ENCODE peak calls at places on chromosomes 2 and 18, in six cellular contexts. One of them, this sample, is unnamed.
A peak's percentile ranks its signal among the peaks of the same experiment; 100 is the strongest.

GRCh38 chr2:38634684-38635083 is 31.2 kb upstream of the GALM start:
- DNase-seq in mesenchymal stem cell: no peak
- DNase-seq in iris pigment epithelial cell: no peak
- DNase-seq in bronchial epithelial cell: no peak
- DNase-seq in NCI-H524: no peak
- DNase-seq in progenitor cell of endocrine pancreas: no peak
- DNase-seq in this sample: no peak

GRCh38 chr2:196925768-196926561 is 542 bp downstream of the PGAP1 start:
- DNase-seq in mesenchymal stem cell: peak; percentile 58
- DNase-seq in iris pigment epithelial cell: peak; percentile 24
- DNase-seq in bronchial epithelial cell: peak; percentile 84
- DNase-seq in NCI-H524: peak; percentile 46
- DNase-seq in progenitor cell of endocrine pancreas: peak; percentile 13
- DNase-seq in this sample: no peak

GRCh38 chr2:3181416-3182010 is 196.1 kb downstream of the EIPR1 start:
- DNase-seq in mesenchymal stem cell: no peak
- DNase-seq in iris pigment epithelial cell: no peak
- DNase-seq in bronchial epithelial cell: no peak
- DNase-seq in NCI-H524: no peak
- DNase-seq in progenitor cell of endocrine pancreas: no peak
- DNase-seq in this sample: no peak

GRCh38 chr2:105102001-105102400 is 64.1 kb downstream of the MRPS9 start:
- DNase-seq in mesenchymal stem cell: no peak
- DNase-seq in iris pigment epithelial cell: no peak
- DNase-seq in bronchial epithelial cell: no peak
- DNase-seq in NCI-H524: peak; percentile 73
- DNase-seq in progenitor cell of endocrine pancreas: no peak
- DNase-seq in this sample: no peak

GRCh38 chr2:96760986-96761832 is 507 bp downstream of the CNNM4 start:
- DNase-seq in mesenchymal stem cell: peak; percentile 21
- DNase-seq in iris pigment epithelial cell: no peak
- DNase-seq in bronchial epithelial cell: no peak
- DNase-seq in NCI-H524: no peak
- DNase-seq in progenitor cell of endocrine pancreas: no peak
- DNase-seq in this sample: no peak

GRCh38 chr2:216677439-216678097 is 17.8 kb downstream of the IGFBP5 start:
- DNase-seq in mesenchymal stem cell: no peak
- DNase-seq in iris pigment epithelial cell: no peak
- DNase-seq in bronchial epithelial cell: peak; percentile 65
- DNase-seq in NCI-H524: no peak
- DNase-seq in progenitor cell of endocrine pancreas: no peak
- DNase-seq in this sample: no peak

GRCh38 chr18:9594782-9595181 is 19.6 kb downstream of the PPP4R1 start:
- DNase-seq in mesenchymal stem cell: peak; percentile 42
- DNase-seq in iris pigment epithelial cell: peak; percentile 51
- DNase-seq in bronchial epithelial cell: peak; percentile 95
- DNase-seq in NCI-H524: no peak
- DNase-seq in progenitor cell of endocrine pancreas: no peak
- DNase-seq in this sample: no peak

GRCh38 chr2:48412409-48413259 is 117.3 kb upstream of the STON1 start:
- DNase-seq in mesenchymal stem cell: no peak
- DNase-seq in iris pigment epithelial cell: no peak
- DNase-seq in bronchial epithelial cell: no peak
- DNase-seq in NCI-H524: no peak
- DNase-seq in progenitor cell of endocrine pancreas: no peak
- DNase-seq in this sample: no peak

GRCh38 chr2:10211822-10212438 is 89.4 kb downstream of the RRM2 start:
- DNase-seq in mesenchymal stem cell: no peak
- DNase-seq in iris pigment epithelial cell: no peak
- DNase-seq in bronchial epithelial cell: no peak
- DNase-seq in NCI-H524: no peak
- DNase-seq in progenitor cell of endocrine pancreas: no peak
- DNase-seq in this sample: no peak

GRCh38 chr2:24024018-24024417 is 14.1 kb downstream of the MFSD2B start:
- DNase-seq in mesenchymal stem cell: no peak
- DNase-seq in iris pigment epithelial cell: peak; percentile 51
- DNase-seq in bronchial epithelial cell: no peak
- DNase-seq in NCI-H524: no peak
- DNase-seq in progenitor cell of endocrine pancreas: no peak
- DNase-seq in this sample: no peak

GRCh38 chr2:166256902-166257301 is 118.8 kb downstream of the SCN9A start:
- DNase-seq in mesenchymal stem cell: no peak
- DNase-seq in iris pigment epithelial cell: no peak
- DNase-seq in bronchial epithelial cell: no peak
- DNase-seq in NCI-H524: no peak
- DNase-seq in progenitor cell of endocrine pancreas: no peak
- DNase-seq in this sample: no peak

GRCh38 chr2:231370429-231370748 is 25.1 kb upstream of the B3GNT7 start:
- DNase-seq in mesenchymal stem cell: no peak
- DNase-seq in iris pigment epithelial cell: no peak
- DNase-seq in bronchial epithelial cell: no peak
- DNase-seq in NCI-H524: no peak
- DNase-seq in progenitor cell of endocrine pancreas: no peak
- DNase-seq in this sample: no peak

GRCh38 chr2:159317392-159318088 is 31.0 kb upstream of the WDSUB1 start:
- DNase-seq in mesenchymal stem cell: no peak
- DNase-seq in iris pigment epithelial cell: peak; percentile 2
- DNase-seq in bronchial epithelial cell: peak; percentile 7
- DNase-seq in NCI-H524: no peak
- DNase-seq in progenitor cell of endocrine pancreas: no peak
- DNase-seq in this sample: no peak

GRCh38 chr18:62973689-62974088 is 258.3 kb downstream of the PHLPP1 start:
- DNase-seq in mesenchymal stem cell: no peak
- DNase-seq in iris pigment epithelial cell: no peak
- DNase-seq in bronchial epithelial cell: no peak
- DNase-seq in NCI-H524: no peak
- DNase-seq in progenitor cell of endocrine pancreas: no peak
- DNase-seq in this sample: no peak

GRCh38 chr2:209308415-209308814 is 115.4 kb upstream of the MAP2 start:
- DNase-seq in mesenchymal stem cell: no peak
- DNase-seq in iris pigment epithelial cell: no peak
- DNase-seq in bronchial epithelial cell: no peak
- DNase-seq in NCI-H524: no peak
- DNase-seq in progenitor cell of endocrine pancreas: no peak
- DNase-seq in this sample: no peak

GRCh38 chr2:2229898-2230817 is 100.9 kb downstream of the MYT1L start:
- DNase-seq in mesenchymal stem cell: no peak
- DNase-seq in iris pigment epithelial cell: no peak
- DNase-seq in bronchial epithelial cell: peak; percentile 4
- DNase-seq in NCI-H524: peak; percentile 48
- DNase-seq in progenitor cell of endocrine pancreas: no peak
- DNase-seq in this sample: no peak

GRCh38 chr18:59767732-59768131 is 70.5 kb upstream of the CCBE1 start:
- DNase-seq in mesenchymal stem cell: no peak
- DNase-seq in iris pigment epithelial cell: peak; percentile 62
- DNase-seq in bronchial epithelial cell: peak; percentile 68
- DNase-seq in NCI-H524: no peak
- DNase-seq in progenitor cell of endocrine pancreas: no peak
- DNase-seq in this sample: no peak

GRCh38 chr18:11696451-11696850 is 7.4 kb downstream of the GNAL start:
- DNase-seq in mesenchymal stem cell: no peak
- DNase-seq in iris pigment epithelial cell: no peak
- DNase-seq in bronchial epithelial cell: no peak
- DNase-seq in NCI-H524: no peak
- DNase-seq in progenitor cell of endocrine pancreas: no peak
- DNase-seq in this sample: no peak

GRCh38 chr2:28545590-28546195 is 49.8 kb downstream of the PLB1 start:
- DNase-seq in mesenchymal stem cell: no peak
- DNase-seq in iris pigment epithelial cell: no peak
- DNase-seq in bronchial epithelial cell: peak; percentile 95
- DNase-seq in NCI-H524: no peak
- DNase-seq in progenitor cell of endocrine pancreas: no peak
- DNase-seq in this sample: no peak

GRCh38 chr2:121095257-121096080 is 189.5 kb downstream of the TFCP2L1 start:
- DNase-seq in mesenchymal stem cell: peak; percentile 62
- DNase-seq in iris pigment epithelial cell: peak; percentile 77
- DNase-seq in bronchial epithelial cell: peak; percentile 59
- DNase-seq in NCI-H524: peak; percentile 43
- DNase-seq in progenitor cell of endocrine pancreas: peak; percentile 50
- DNase-seq in this sample: no peak

GRCh38 chr2:145141981-145142380 is 622.1 kb upstream of the ZEB2 start:
- DNase-seq in mesenchymal stem cell: no peak
- DNase-seq in iris pigment epithelial cell: no peak
- DNase-seq in bronchial epithelial cell: no peak
- DNase-seq in NCI-H524: no peak
- DNase-seq in progenitor cell of endocrine pancreas: no peak
- DNase-seq in this sample: no peak

GRCh38 chr18:78528437-78529228 is 451.0 kb upstream of the SALL3 start:
- DNase-seq in mesenchymal stem cell: no peak
- DNase-seq in iris pigment epithelial cell: no peak
- DNase-seq in bronchial epithelial cell: no peak
- DNase-seq in NCI-H524: peak; percentile 28
- DNase-seq in progenitor cell of endocrine pancreas: no peak
- DNase-seq in this sample: no peak

GRCh38 chr2:83067947-83068346 is 1391.1 kb downstream of the SUCLG1 start:
- DNase-seq in mesenchymal stem cell: no peak
- DNase-seq in iris pigment epithelial cell: no peak
- DNase-seq in bronchial epithelial cell: no peak
- DNase-seq in NCI-H524: no peak
- DNase-seq in progenitor cell of endocrine pancreas: no peak
- DNase-seq in this sample: no peak

GRCh38 chr2:4937550-4937949 is 754.6 kb upstream of the SOX11 start:
- DNase-seq in mesenchymal stem cell: peak; percentile 62
- DNase-seq in iris pigment epithelial cell: peak; percentile 4
- DNase-seq in bronchial epithelial cell: no peak
- DNase-seq in NCI-H524: no peak
- DNase-seq in progenitor cell of endocrine pancreas: no peak
- DNase-seq in this sample: no peak

This sample was measured in T follicular helper cell.